ENCODE peak calls at places on chromosome X, in eight cellular contexts. K is mammary epithelial cell; L is sigmoid colon; W is CD4-positive, CD25-positive, alpha-beta regulatory T cell; H is suprapubic skin; G is K562; Z is pancreas; U is endothelial cell of umbilical vein. S is an unnamed sample.

GRCh38 chrX:20362268-20363002 is 95.7 kb upstream of the RPS6KA3 start:
- DNase-seq in L (no peak), U (peak; percentile 46), G (peak; percentile 12), Z (peak; percentile 27), W (no peak), K (no peak), H (no peak), S (no peak)

GRCh38 chrX:13923845-13924244 is 105.8 kb downstream of the GEMIN8 start:
- DNase-seq in H (no peak), W (no peak), G (no peak), U (no peak), Z (peak; percentile 20), L (no peak), K (peak; percentile 78), S (no peak)

GRCh38 chrX:124216396-124217124 is 115.9 kb upstream of the TEX13D start:
- DNase-seq in K (no peak), Z (no peak), L (no peak), W (no peak), H (no peak), U (no peak), G (no peak), S (no peak)

GRCh38 chrX:38206036-38206435 is 14.6 kb downstream of the SRPX start:
- DNase-seq in L (no peak), G (no peak), K (no peak), U (no peak), Z (no peak), W (no peak), H (no peak), S (no peak)

GRCh38 chrX:150731795-150732194 is 38.6 kb downstream of the MTMR1 start:
- DNase-seq in Z (no peak), G (peak; percentile 3), W (no peak), L (no peak), H (no peak), K (peak; percentile 90), U (no peak), S (no peak)

GRCh38 chrX:7159132-7159861 is 11.3 kb upstream of the PUDP start:
- DNase-seq in H (no peak), L (no peak), G (no peak), U (no peak), K (peak; percentile 86), W (no peak), Z (no peak), S (no peak)

GRCh38 chrX:2474963-2475726 is 25.6 kb downstream of the DHRSX start:
- DNase-seq in U (no peak), Z (no peak), G (peak; percentile 87), W (no peak), K (no peak), L (no peak), H (peak; percentile 44), S (no peak)

GRCh38 chrX:95427389-95427788 is 1257.3 kb upstream of the DIAPH2 start:
- DNase-seq in U (no peak), K (peak; percentile 59), H (no peak), G (no peak), Z (no peak), W (no peak), L (no peak), S (no peak)

GRCh38 chrX:8731579-8732395 is at the start of gene ANOS1:
- DNase-seq in G (no peak), Z (peak; percentile 52), W (no peak), L (peak; percentile 64), K (peak; percentile 38), U (peak; percentile 52), H (no peak), S (no peak)

DNA sequence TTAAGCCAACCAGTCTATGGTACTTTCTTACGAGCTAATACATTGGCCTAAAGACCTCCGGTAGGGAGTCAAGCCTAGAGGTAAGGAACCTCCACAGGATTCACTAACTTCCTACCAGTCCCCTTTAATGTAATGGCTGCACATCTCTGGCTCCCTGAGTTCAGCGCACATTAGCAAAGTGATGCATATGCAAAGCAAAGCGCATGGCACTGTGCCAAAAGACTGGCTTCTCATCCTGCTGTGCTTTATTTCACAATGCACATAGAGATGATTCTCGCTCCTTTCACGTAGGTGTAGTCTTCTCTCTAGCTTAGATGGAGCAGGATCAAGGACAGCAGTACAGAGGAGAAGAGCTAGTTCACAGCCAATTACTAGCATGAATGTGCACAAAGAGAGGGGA is 14.6 kb upstream of the CLTRN start:
- DNase-seq in U (no peak), Z (no peak), G (no peak), K (no peak), H (no peak), L (no peak), W (no peak), S (no peak)
- H3K4me1 ChIP-seq in U (peaks cover 8% of the 10 kb centered on the region), Z (peaks cover 11% of the 10 kb centered on the region), G (peaks cover 8% of the 10 kb centered on the region), K (peaks cover 23% of the 10 kb centered on the region), H (peaks cover 10% of the 10 kb centered on the region), L (peaks cover 9% of the 10 kb centered on the region), W (peaks cover 15% of the 10 kb centered on the region), S (no peaks in the 10 kb centered on the region)

DNA sequence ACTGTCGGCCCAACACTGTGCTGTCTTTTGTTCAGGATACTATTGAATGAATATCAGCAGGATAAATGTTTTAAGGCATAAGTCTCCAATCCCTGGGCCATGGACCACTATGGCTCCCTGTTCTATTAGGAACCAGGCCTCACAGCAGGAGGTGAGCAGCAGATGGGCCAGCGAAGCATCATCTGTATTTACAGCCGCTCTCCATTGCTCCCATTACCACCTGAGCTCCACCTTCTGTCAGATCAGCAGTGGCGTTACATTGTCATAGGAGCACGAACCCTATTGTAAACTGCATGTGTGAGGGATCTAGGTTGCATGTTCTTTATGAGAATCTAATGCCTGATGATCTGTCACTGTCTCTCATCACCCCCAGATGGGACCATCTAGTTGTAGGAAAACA is 3.7 kb upstream of the APLN start:
- DNase-seq in W (no peak), G (no peak), K (no peak), H (no peak), U (no peak), Z (no peak), L (no peak), S (no peak)
- H3K27me3 ChIP-seq in W (peaks cover 2% of the 10 kb centered on the region), G (peaks cover 17% of the 10 kb centered on the region), K (no peaks in the 10 kb centered on the region), H (no peaks in the 10 kb centered on the region), U (no peaks in the 10 kb centered on the region), Z (no peaks in the 10 kb centered on the region), L (no peaks in the 10 kb centered on the region), S (no peaks in the 10 kb centered on the region)

DNA sequence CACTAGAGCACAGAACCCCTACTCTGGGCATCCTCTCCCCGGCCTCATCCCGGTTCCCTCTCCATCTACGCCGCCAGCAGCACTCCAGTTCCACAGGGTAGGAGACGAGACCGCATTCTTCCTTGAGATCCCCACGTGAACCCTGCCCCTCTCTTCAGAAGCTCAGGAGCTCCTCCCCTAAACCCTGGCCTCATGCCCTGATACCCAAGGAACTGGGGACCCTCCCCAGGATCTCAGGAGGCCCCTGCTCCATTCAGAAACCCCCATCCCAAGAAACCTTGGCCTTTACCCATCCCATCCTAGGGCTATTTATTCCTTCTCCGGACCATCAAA is 1.1 kb downstream of the PRICKLE3 start:
- DNase-seq in G (peak; percentile 20), H (no peak), Z (no peak), L (no peak), U (no peak), W (no peak), K (no peak), S (no peak)
- H3K4me3 ChIP-seq in G (peak overlapping the region; percentile 76), H (peak overlapping the region; percentile 56), Z (peak overlapping the region; percentile 44), L (peak overlapping the region; percentile 56), U (peak overlapping the region; percentile 38), W (peak overlapping the region; percentile 59), K (peak overlapping the region; percentile 74), S (peak overlapping the region; percentile 75)

GRCh38 chrX:153492543-153492942 is 2.2 kb upstream of the BGN start:
- DNase-seq in Z (no peak), H (no peak), U (no peak), L (no peak), G (no peak), W (no peak), K (no peak), S (no peak)

GRCh38 chrX:153492153-153492454 is 2.7 kb upstream of the BGN start:
- DNase-seq in U (no peak), H (no peak), W (no peak), K (no peak), Z (no peak), G (no peak), L (no peak), S (no peak)

GRCh38 chrX:153493085-153493484 is 1.7 kb upstream of the BGN start:
- DNase-seq in W (no peak), U (no peak), L (no peak), K (no peak), Z (no peak), G (no peak), H (no peak), S (no peak)

GRCh38 chrX:153490217-153490616 is 4.6 kb upstream of the BGN start:
- DNase-seq in L (no peak), H (no peak), Z (no peak), W (no peak), G (no peak), U (no peak), K (no peak), S (no peak)

DNA sequence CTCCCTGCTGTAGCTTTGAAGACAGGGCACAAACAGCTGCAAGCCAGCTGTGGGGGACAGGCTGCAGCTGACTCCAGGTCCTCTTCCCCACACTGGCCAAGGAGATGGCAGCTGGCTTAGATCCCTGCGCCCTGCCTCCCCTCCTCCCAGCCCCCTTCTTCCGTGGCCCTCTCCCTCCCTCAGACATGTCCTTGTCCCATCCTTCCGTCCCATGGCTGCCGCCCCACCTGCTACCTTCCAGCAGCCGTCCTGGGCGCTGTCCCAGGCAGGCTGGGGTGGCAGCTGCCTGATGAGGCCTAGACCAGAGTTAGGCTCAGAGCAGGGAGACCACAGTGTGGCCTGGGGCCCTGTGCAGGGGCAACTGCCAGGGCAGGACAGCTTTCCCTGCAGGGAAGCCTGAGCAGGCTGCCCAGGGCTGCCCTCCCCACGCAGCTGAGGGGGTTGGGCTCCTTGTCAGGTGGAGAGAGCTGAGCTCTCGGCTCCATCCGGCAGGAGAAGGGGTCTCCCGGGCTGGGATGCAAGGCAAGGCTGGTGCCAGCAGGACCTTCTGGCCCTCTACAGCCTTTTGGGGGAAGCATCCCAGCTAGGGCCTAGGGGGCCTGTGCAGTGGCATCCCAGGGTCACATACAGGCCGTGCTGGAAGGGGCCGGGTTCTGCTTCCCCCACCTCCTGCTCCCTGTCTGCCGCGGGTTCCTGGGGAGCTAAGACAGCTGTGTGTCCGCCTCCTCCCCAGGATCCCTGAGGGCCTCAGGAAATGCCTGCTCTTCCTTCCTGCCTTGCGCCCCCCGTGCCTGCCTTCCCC is 3.2 kb upstream of the BGN start:
- DNase-seq in W (no peak), L (no peak), U (no peak), H (no peak), G (no peak), Z (no peak), K (no peak), S (no peak)
- H3K4me1 ChIP-seq in W (no peaks in the 10 kb centered on the region), L (no peaks in the 10 kb centered on the region), U (peaks cover 56% of the 10 kb centered on the region), H (peaks cover 54% of the 10 kb centered on the region), G (no peaks in the 10 kb centered on the region), Z (no peaks in the 10 kb centered on the region), K (peaks cover 6% of the 10 kb centered on the region), S (peaks cover 15% of the 10 kb centered on the region)